ENCODE peak calls at places on chromosomes 5 and 9, in ten cellular contexts. A is pancreas, I is NB4, Q is AG04449, U is fibroblast of the aortic adventitia, V is astrocyte, W is DND-41, P is ascending aorta, T is body of pancreas, S is brain microvascular endothelial cell. Y is an unnamed sample.

GRCh38 chr5:99063737-99064136 is 134.9 kb upstream of the CHD1 start:
- DNase-seq in Q (no peak), A (no peak), T (no peak), W (no peak), S (peak), I (no peak), U (no peak), P (no peak), V (no peak), Y (no peak)

GRCh38 chr9:35972093-35972492 is 14.1 kb upstream of the OR2S2 start:
- DNase-seq in S (no peak), A (no peak), I (peak), U (no peak), W (no peak), T (no peak), Q (no peak), V (no peak), P (no peak), Y (no peak)

GRCh38 chr5:63401434-63402046 is 560.7 kb downstream of the HTR1A start:
- DNase-seq in T (peak), A (peak), V (peak), U (peak), W (peak), Q (no peak), I (peak), S (peak), P (no peak), Y (no peak)

GRCh38 chr9:34993502-34994428 is 4.2 kb downstream of the DNAJB5 start:
- DNase-seq in W (no peak), U (peak), V (peak), Q (peak), I (peak), S (no peak), A (no peak), T (peak), P (peak), Y (no peak)

GRCh38 chr9:34408173-34408572 is 31.5 kb upstream of the MYORG start:
- DNase-seq in I (no peak), T (no peak), U (no peak), V (no peak), P (no peak), S (no peak), W (no peak), A (no peak), Q (no peak), Y (no peak)

GRCh38 chr9:3296536-3296935 is 229.3 kb downstream of the RFX3 start:
- DNase-seq in A (no peak), I (peak), S (no peak), U (no peak), Q (no peak), T (no peak), V (no peak), W (no peak), P (no peak), Y (no peak)

GRCh38 chr5:138438724-138439536 is at the start of gene REEP2:
- DNase-seq in P (peak), I (peak), S (no peak), Q (no peak), W (peak), A (peak), U (peak), V (peak), T (no peak), Y (peak)

GRCh38 chr5:145975361-145976066 is 39.1 kb downstream of the SH3RF2 start:
- DNase-seq in T (peak), U (peak), W (no peak), V (peak), I (peak), P (peak), S (peak), Q (peak), A (no peak), Y (no peak)

GRCh38 chr9:132798817-132799790 is 79.0 kb downstream of the AK8 start:
- DNase-seq in U (peak), A (no peak), T (no peak), I (peak), P (no peak), S (no peak), W (no peak), Q (no peak), V (no peak), Y (no peak)

DNA sequence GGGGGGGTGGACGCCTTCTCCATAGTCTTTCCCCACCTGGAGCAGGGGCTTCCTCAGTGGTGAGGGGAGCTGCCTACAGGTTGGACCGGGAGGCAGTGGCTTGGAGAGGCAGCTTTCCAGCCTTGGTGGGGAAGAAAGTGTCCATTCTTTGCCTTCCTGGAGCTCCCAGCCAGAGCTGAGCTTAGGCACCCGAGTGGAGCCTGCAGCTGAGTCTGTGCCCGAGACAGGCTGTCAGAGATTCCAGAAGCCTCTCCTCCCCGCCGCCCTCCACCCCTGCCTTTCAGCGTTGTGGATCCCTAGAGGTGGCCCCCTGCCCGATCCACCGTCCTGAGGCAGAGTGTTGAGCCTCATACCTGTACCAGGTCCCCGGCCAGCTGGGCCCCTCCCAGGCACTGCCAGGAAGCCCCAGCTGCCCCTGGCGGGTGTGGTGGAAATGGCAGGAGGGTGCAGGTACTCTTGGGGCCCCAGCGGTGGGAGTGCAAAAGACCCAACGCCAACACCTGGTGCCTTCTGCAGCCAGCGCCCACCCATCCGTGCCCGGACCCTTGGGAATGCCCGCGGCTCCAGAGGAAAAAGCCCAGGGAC is 112.0 kb downstream of the RXRA start:
- DNase-seq in Q (no peak), P (no peak), I (no peak), T (no peak), W (no peak), A (no peak), V (no peak), S (no peak), U (no peak), Y (no peak)
- TF ChIP-seq CTCF in Q (no peak), P (no peak), I (no peak), T (peak), W (no peak), A (no peak), V (no peak), S (no peak), U (no peak), Y (no peak)

GRCh38 chr5:158874814-158875213 is 224.9 kb downstream of the EBF1 start:
- DNase-seq in I (no peak), T (no peak), A (no peak), U (peak), W (no peak), P (no peak), Q (no peak), V (no peak), S (no peak), Y (no peak)

GRCh38 chr5:158877706-158878105 is 222.0 kb downstream of the EBF1 start:
- DNase-seq in T (no peak), U (peak), Q (no peak), P (no peak), A (no peak), V (no peak), S (no peak), W (no peak), I (no peak), Y (no peak)

GRCh38 chr5:158875272-158875679 is 224.4 kb downstream of the EBF1 start:
- DNase-seq in S (peak), P (no peak), W (no peak), V (no peak), Q (no peak), T (no peak), I (no peak), U (peak), A (no peak), Y (no peak)

GRCh38 chr5:158877124-158877581 is 222.6 kb downstream of the EBF1 start:
- DNase-seq in A (no peak), V (no peak), S (peak), Q (no peak), T (no peak), U (peak), P (no peak), I (no peak), W (no peak), Y (no peak)

DNA sequence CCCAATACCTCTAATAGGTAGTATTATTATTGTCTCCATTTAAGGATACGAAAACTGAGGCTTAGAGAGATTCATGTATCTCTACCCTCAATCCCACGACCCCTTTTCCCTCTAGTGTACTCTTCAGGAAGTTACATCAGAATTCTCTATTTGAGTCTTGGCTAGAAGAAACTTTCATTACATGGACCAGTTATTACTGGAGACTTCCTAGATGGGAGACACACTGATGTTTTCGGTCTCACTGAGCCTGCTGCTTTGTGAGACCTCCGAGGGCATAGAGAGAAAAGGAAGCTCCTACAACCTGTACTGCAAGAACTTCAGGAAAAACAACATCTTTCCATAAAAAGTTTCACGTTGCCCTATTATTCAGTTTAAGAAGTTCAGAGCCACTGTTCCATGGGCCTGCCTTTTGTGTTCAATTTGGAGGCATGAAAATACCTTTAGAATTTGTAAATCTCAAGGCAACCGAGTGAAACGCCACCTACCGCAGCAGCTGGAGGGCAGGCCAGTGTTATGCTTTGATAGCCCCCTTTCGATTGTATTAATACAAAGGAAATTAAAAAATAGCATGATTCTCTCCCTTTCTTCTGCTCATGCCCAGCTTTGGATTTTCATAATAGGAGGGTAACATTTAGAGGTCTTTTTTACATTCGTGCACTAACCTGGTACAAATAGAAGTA is 223.3 kb downstream of the EBF1 start:
- DNase-seq in W (no peak), S (no peak), V (no peak), P (no peak), T (no peak), Q (no peak), U (peak), A (no peak), I (no peak), Y (no peak)
- TF ChIP-seq CTCF in W (no peak), S (no peak), V (no peak), P (no peak), T (no peak), Q (no peak), U (peak), A (no peak), I (no peak), Y (no peak)

GRCh38 chr5:178122346-178122745 is 8.5 kb upstream of the RMND5B start:
- DNase-seq in Q (no peak), V (no peak), U (no peak), S (no peak), A (no peak), I (no peak), W (no peak), T (no peak), P (no peak), Y (no peak)

GRCh38 chr5:178118345-178118744 is 5.0 kb downstream of the N4BP3 start:
- DNase-seq in S (no peak), P (no peak), A (no peak), W (no peak), I (peak), T (no peak), Q (no peak), V (no peak), U (no peak), Y (no peak)

GRCh38 chr5:178121450-178122276 is 8.3 kb downstream of the N4BP3 start:
- DNase-seq in W (peak), P (no peak), S (no peak), A (no peak), V (no peak), T (no peak), I (peak), U (peak), Q (no peak), Y (no peak)

GRCh38 chr5:178119915-178120660 is 6.8 kb downstream of the N4BP3 start:
- DNase-seq in I (no peak), A (no peak), W (no peak), T (no peak), U (no peak), Q (no peak), P (no peak), S (no peak), V (no peak), Y (no peak)

GRCh38 chr5:178120661-178121357 is 7.5 kb downstream of the N4BP3 start:
- DNase-seq in T (peak), S (peak), V (peak), U (peak), W (peak), A (peak), I (peak), P (no peak), Q (no peak), Y (peak)
- TF ChIP-seq CTCF in T (peak), S (peak), V (peak), U (peak), W (peak), A (peak), I (peak), P (no peak), Q (peak), Y (peak)

GRCh38 chr5:142327111-142327842 is 2.5 kb upstream of the SPRY4 start:
- DNase-seq in I (no peak), T (no peak), S (peak), Q (peak), W (no peak), P (peak), A (no peak), V (peak), U (peak), Y (no peak)
- TF ChIP-seq CTCF in I (no peak), T (no peak), S (peak), Q (peak), W (no peak), P (no peak), A (no peak), V (no peak), U (peak), Y (no peak)

DNA sequence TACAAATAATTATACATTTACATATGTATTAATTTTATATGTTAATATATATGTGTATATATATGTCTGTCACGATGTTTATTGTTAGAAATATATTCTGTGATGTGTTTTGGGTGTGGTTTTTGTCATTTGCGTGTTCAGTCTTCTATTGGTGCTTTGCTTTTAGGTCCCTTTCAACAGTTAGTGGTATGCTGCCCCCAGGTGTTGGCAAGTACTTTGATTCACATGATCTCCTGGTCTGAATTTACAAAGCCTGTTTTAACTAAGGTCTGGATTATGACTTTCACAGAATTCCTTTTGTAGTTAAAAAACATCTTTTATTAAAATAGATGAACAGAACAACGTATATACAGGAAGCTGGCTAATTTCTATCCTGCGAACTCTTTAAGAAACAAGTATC is 271.5 kb downstream of the CCDC171 start:
- DNase-seq in I (peak), S (peak), W (peak), U (peak), T (no peak), P (no peak), V (no peak), A (no peak), Q (no peak), Y (no peak)
- TF ChIP-seq CTCF in I (peak), S (peak), W (peak), U (peak), T (no peak), P (no peak), V (peak), A (no peak), Q (no peak), Y (no peak)

DNA sequence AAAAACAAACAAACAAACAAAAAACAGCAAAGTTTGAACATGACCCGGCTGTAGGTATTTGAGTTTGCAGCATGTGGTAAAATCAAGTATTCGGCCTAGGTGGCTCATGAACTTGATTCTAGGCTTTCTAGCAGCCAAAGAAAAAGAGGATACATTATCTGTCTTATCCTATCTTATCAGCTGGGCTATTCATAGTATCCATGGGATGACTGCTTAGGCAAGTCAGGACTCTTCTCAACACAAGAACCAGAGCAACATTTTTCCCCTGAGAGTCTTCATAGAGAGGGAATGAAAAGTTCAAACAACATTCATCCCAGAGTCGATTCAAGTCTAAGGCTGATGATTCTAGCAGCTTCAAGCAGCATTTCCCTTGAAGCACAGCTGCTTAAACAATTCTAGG is 2.9 kb downstream of the S100Z start:
- DNase-seq in A (no peak), T (no peak), W (no peak), V (no peak), Q (no peak), U (peak), I (no peak), P (no peak), S (no peak), Y (no peak)
- TF ChIP-seq CTCF in A (no peak), T (no peak), W (no peak), V (no peak), Q (no peak), U (no peak), I (no peak), P (no peak), S (no peak), Y (no peak)

DNA sequence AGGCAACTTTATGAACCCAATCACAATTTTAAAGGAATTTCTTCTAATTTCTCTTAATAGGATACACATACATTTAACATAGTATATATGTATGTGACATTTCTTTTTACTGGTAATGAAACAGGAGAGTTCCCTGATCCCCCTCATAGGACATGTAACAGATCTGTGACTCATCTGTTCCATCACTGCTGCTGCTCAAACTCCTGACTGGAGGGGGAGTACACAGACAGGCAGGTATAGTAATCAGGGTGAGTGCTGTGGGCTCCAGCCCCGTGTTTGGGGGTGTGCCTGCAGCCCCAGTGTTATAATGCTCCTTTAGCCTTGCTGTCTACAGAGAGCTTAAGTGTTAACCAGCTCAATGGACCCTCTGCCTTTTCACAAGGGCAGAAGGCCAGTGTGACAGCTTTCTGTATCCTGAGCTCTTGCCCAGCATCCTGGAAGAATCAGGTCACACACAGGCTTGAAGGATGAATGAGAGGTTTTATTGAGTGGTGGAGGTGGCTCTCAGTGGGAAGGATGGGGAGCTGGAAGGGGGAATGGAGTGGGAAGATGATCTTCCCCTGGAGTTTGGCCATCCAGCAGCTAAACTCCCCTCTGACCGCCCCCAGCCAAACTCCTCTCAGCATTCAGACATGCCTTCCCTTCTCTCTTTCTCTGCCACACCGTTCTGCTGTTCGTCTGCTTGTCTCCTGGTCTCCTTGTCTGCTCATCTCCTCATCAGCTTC is 161.3 kb downstream of the ZNF608 start:
- DNase-seq in A (no peak), U (no peak), I (no peak), P (no peak), S (no peak), T (no peak), W (no peak), V (no peak), Q (no peak), Y (no peak)
- TF ChIP-seq CTCF in A (no peak), U (no peak), I (no peak), P (no peak), S (no peak), T (no peak), W (no peak), V (no peak), Q (no peak), Y (no peak)

GRCh38 chr5:57503433-57503832 is 20.8 kb upstream of the ACTBL2 start:
- DNase-seq in S (no peak), V (peak), A (no peak), P (no peak), U (peak), Q (no peak), T (no peak), W (no peak), I (no peak), Y (no peak)

GRCh38 chr5:57495688-57496087 is 13.1 kb upstream of the ACTBL2 start:
- DNase-seq in U (no peak), Q (no peak), P (no peak), W (no peak), V (no peak), T (no peak), I (no peak), S (no peak), A (no peak), Y (no peak)

GRCh38 chr5:57497733-57498132 is 15.1 kb upstream of the ACTBL2 start:
- DNase-seq in I (no peak), Q (no peak), S (no peak), U (no peak), W (no peak), A (no peak), T (no peak), V (no peak), P (no peak), Y (no peak)

GRCh38 chr5:57501414-57502321 is 19.1 kb upstream of the ACTBL2 start:
- DNase-seq in S (peak), I (no peak), W (peak), A (no peak), Q (no peak), V (no peak), T (no peak), U (no peak), P (no peak), Y (no peak)

GRCh38 chr5:57499262-57500050 is 16.8 kb upstream of the ACTBL2 start:
- DNase-seq in T (no peak), U (peak), I (peak), Q (no peak), S (peak), V (peak), P (no peak), W (peak), A (no peak), Y (no peak)
- TF ChIP-seq CTCF in T (peak), U (peak), I (peak), Q (peak), S (peak), V (peak), P (no peak), W (peak), A (peak), Y (no peak)

GRCh38 chr5:143094087-143094511 is 309.4 kb downstream of the NR3C1 start:
- DNase-seq in P (no peak), I (no peak), V (peak), A (no peak), Q (no peak), S (no peak), U (peak), W (no peak), T (no peak), Y (no peak)
- TF ChIP-seq CTCF in P (no peak), I (no peak), V (no peak), A (no peak), Q (no peak), S (peak), U (peak), W (no peak), T (no peak), Y (no peak)

Y was measured in activated B cell treated with CpG ODN at 0.5 μM for 24 hours.